ENCODE peak calls at places on chromosomes 7 and 10, in five cellular contexts. One of them, this sample, is unnamed.

GRCh38 chr7:132009778-132010177 is 453.4 kb upstream of the PODXL start:
- DNase-seq in A549: no peak
- DNase-seq in GM23338: no peak
- DNase-seq in K562: no peak
- DNase-seq in GM12878: no peak
- DNase-seq in this sample: no peak

GRCh38 chr10:59499460-59499859 is 137.1 kb upstream of the FAM13C start:
- DNase-seq in A549: no peak
- DNase-seq in GM23338: peak; percentile 18
- DNase-seq in K562: no peak
- DNase-seq in GM12878: no peak
- DNase-seq in this sample: no peak

GRCh38 chr10:96820730-96821129 is 11.4 kb upstream of the LCOR start:
- DNase-seq in A549: no peak
- DNase-seq in GM23338: no peak
- DNase-seq in K562: no peak
- DNase-seq in GM12878: no peak
- DNase-seq in this sample: no peak

GRCh38 chr7:54932818-54933543 is 85.8 kb upstream of the EGFR start:
- DNase-seq in A549: peak; percentile 69
- DNase-seq in GM23338: peak; percentile 81
- DNase-seq in K562: no peak
- DNase-seq in GM12878: no peak
- DNase-seq in this sample: peak; percentile 17

GRCh38 chr10:99328579-99329237 is 448 bp upstream of the CNNM1 start:
- DNase-seq in A549: peak; percentile 62
- DNase-seq in GM23338: peak; percentile 40
- DNase-seq in K562: no peak
- DNase-seq in GM12878: no peak
- DNase-seq in this sample: no peak

GRCh38 chr7:32958046-32959025 is 1.1 kb downstream of the FKBP9 start:
- DNase-seq in A549: no peak
- DNase-seq in GM23338: peak; percentile 46
- DNase-seq in K562: no peak
- DNase-seq in GM12878: no peak
- DNase-seq in this sample: peak; percentile 8

GRCh38 chr10:52004342-52004949 is 305.1 kb upstream of the CSTF2T start:
- DNase-seq in A549: peak; percentile 38
- DNase-seq in GM23338: peak; percentile 74
- DNase-seq in K562: peak; percentile 13
- DNase-seq in GM12878: no peak
- DNase-seq in this sample: peak; percentile 5

GRCh38 chr10:89332718-89333281 is 5.0 kb downstream of the IFIT3 start:
- DNase-seq in A549: no peak
- DNase-seq in GM23338: no peak
- DNase-seq in K562: no peak
- DNase-seq in GM12878: peak; percentile 69
- DNase-seq in this sample: no peak

GRCh38 chr10:59382831-59383295 is 20.5 kb upstream of the FAM13C start:
- DNase-seq in A549: no peak
- DNase-seq in GM23338: no peak
- DNase-seq in K562: no peak
- DNase-seq in GM12878: no peak
- DNase-seq in this sample: no peak

GRCh38 chr7:38929460-38930171 is 20.6 kb upstream of the VPS41 start:
- DNase-seq in A549: no peak
- DNase-seq in GM23338: no peak
- DNase-seq in K562: peak; percentile 33
- DNase-seq in GM12878: no peak
- DNase-seq in this sample: no peak

GRCh38 chr7:34357068-34357467 is 300.9 kb upstream of the NPSR1 start:
- DNase-seq in A549: no peak
- DNase-seq in GM23338: peak; percentile 37
- DNase-seq in K562: no peak
- DNase-seq in GM12878: no peak
- DNase-seq in this sample: no peak

GRCh38 chr7:151133986-151134742 is 33.3 kb downstream of the GBX1 start:
- DNase-seq in A549: no peak
- DNase-seq in GM23338: no peak
- DNase-seq in K562: no peak
- DNase-seq in GM12878: no peak
- DNase-seq in this sample: no peak

GRCh38 chr7:98165827-98166667 is 45.2 kb upstream of the BHLHA15 start:
- DNase-seq in A549: peak; percentile 31
- DNase-seq in GM23338: peak; percentile 85
- DNase-seq in K562: peak; percentile 50
- DNase-seq in GM12878: no peak
- DNase-seq in this sample: peak; percentile 33

GRCh38 chr7:27442446-27442845 is 199.8 kb downstream of the EVX1 start:
- DNase-seq in A549: no peak
- DNase-seq in GM23338: no peak
- DNase-seq in K562: no peak
- DNase-seq in GM12878: no peak
- DNase-seq in this sample: no peak

GRCh38 chr10:63614371-63614891 is 93.2 kb downstream of the REEP3 start:
- DNase-seq in A549: no peak
- DNase-seq in GM23338: no peak
- DNase-seq in K562: no peak
- DNase-seq in GM12878: no peak
- DNase-seq in this sample: no peak

GRCh38 chr7:80182630-80183276 is 48.1 kb downstream of the GNAI1 start:
- DNase-seq in A549: no peak
- DNase-seq in GM23338: peak; percentile 80
- DNase-seq in K562: no peak
- DNase-seq in GM12878: no peak
- DNase-seq in this sample: no peak

GRCh38 chr10:62373995-62374861 is at the start of gene ZNF365:
- DNase-seq in A549: peak; percentile 37
- DNase-seq in GM23338: peak; percentile 78
- DNase-seq in K562: no peak
- DNase-seq in GM12878: no peak
- DNase-seq in this sample: no peak

GRCh38 chr7:98429799-98430198 is 28.9 kb upstream of the BAIAP2L1 start:
- DNase-seq in A549: no peak
- DNase-seq in GM23338: no peak
- DNase-seq in K562: no peak
- DNase-seq in GM12878: no peak
- DNase-seq in this sample: no peak

GRCh38 chr7:25427721-25428120 is 199.4 kb upstream of the NPVF start:
- DNase-seq in A549: no peak
- DNase-seq in GM23338: no peak
- DNase-seq in K562: no peak
- DNase-seq in GM12878: no peak
- DNase-seq in this sample: no peak

GRCh38 chr10:43090188-43090587 is 13.3 kb downstream of the RET start:
- DNase-seq in A549: no peak
- DNase-seq in GM23338: no peak
- DNase-seq in K562: no peak
- DNase-seq in GM12878: no peak
- DNase-seq in this sample: no peak

GRCh38 chr7:82677493-82677892 is 233.9 kb upstream of the CACNA2D1 start:
- DNase-seq in A549: no peak
- DNase-seq in GM23338: no peak
- DNase-seq in K562: no peak
- DNase-seq in GM12878: no peak
- DNase-seq in this sample: no peak

GRCh38 chr10:33134011-33134751 is 176.2 kb upstream of the ITGB1 start:
- DNase-seq in A549: peak; percentile 78
- DNase-seq in GM23338: no peak
- DNase-seq in K562: no peak
- DNase-seq in GM12878: peak; percentile 57
- DNase-seq in this sample: peak; percentile 42

GRCh38 chr10:112471878-112472487 is 25.0 kb downstream of the VTI1A start:
- DNase-seq in A549: peak; percentile 55
- DNase-seq in GM23338: peak; percentile 71
- DNase-seq in K562: peak; percentile 32
- DNase-seq in GM12878: peak; percentile 25
- DNase-seq in this sample: peak; percentile 52

GRCh38 chr7:27066148-27066547 is 29.7 kb downstream of the HOXA1 start:
- DNase-seq in A549: no peak
- DNase-seq in GM23338: no peak
- DNase-seq in K562: no peak
- DNase-seq in GM12878: no peak
- DNase-seq in this sample: no peak

GRCh38 chr10:69731184-69731583 is 70.5 kb upstream of the COL13A1 start:
- DNase-seq in A549: no peak
- DNase-seq in GM23338: no peak
- DNase-seq in K562: no peak
- DNase-seq in GM12878: no peak
- DNase-seq in this sample: no peak

GRCh38 chr10:4825868-4826787 is at the start of gene AKR1E2:
- DNase-seq in A549: peak; percentile 98
- DNase-seq in GM23338: peak; percentile 90
- DNase-seq in K562: peak; percentile 91
- DNase-seq in GM12878: no peak
- DNase-seq in this sample: no peak

GRCh38 chr7:78146546-78146945 is 348.0 kb downstream of the PHTF2 start:
- DNase-seq in A549: no peak
- DNase-seq in GM23338: no peak
- DNase-seq in K562: no peak
- DNase-seq in GM12878: no peak
- DNase-seq in this sample: no peak

GRCh38 chr7:78139335-78139734 is 340.8 kb downstream of the PHTF2 start:
- DNase-seq in A549: no peak
- DNase-seq in GM23338: no peak
- DNase-seq in K562: no peak
- DNase-seq in GM12878: no peak
- DNase-seq in this sample: no peak

GRCh38 chr7:78140109-78140508 is 341.5 kb downstream of the PHTF2 start:
- DNase-seq in A549: no peak
- DNase-seq in GM23338: no peak
- DNase-seq in K562: no peak
- DNase-seq in GM12878: no peak
- DNase-seq in this sample: no peak

GRCh38 chr7:78143661-78144060 is 345.1 kb downstream of the PHTF2 start:
- DNase-seq in A549: no peak
- DNase-seq in GM23338: no peak
- DNase-seq in K562: no peak
- DNase-seq in GM12878: no peak
- DNase-seq in this sample: no peak

GRCh38 chr7:78141533-78142281 is 343.1 kb downstream of the PHTF2 start:
- DNase-seq in A549: no peak
- DNase-seq in GM23338: no peak
- DNase-seq in K562: no peak
- DNase-seq in GM12878: no peak
- DNase-seq in this sample: no peak
- TF ChIP-seq JUNB in A549: no peak
- TF ChIP-seq JUNB in GM23338: no peak
- TF ChIP-seq JUNB in K562: no peak
- TF ChIP-seq JUNB in GM12878: no peak
- TF ChIP-seq JUNB in this sample: no peak

GRCh38 chr7:101941481-101942383 is 124.3 kb downstream of the CUX1 start:
- DNase-seq in A549: peak; percentile 73
- DNase-seq in GM23338: no peak
- DNase-seq in K562: peak; percentile 36
- DNase-seq in GM12878: no peak
- DNase-seq in this sample: no peak
- TF ChIP-seq JUNB in A549: no peak
- TF ChIP-seq JUNB in GM23338: no peak
- TF ChIP-seq JUNB in K562: no peak
- TF ChIP-seq JUNB in GM12878: no peak
- TF ChIP-seq JUNB in this sample: no peak

GRCh38 chr7:100157334-100158228 is 942 bp downstream of the TRAPPC14 start:
- DNase-seq in A549: no peak
- DNase-seq in GM23338: peak; percentile 37
- DNase-seq in K562: peak; percentile 83
- DNase-seq in GM12878: no peak
- DNase-seq in this sample: peak; percentile 85
- TF ChIP-seq JUNB in A549: no peak
- TF ChIP-seq JUNB in GM23338: no peak
- TF ChIP-seq JUNB in K562: no peak
- TF ChIP-seq JUNB in GM12878: no peak
- TF ChIP-seq JUNB in this sample: no peak

GRCh38 chr10:969473-970150 is 18.6 kb upstream of the GTPBP4 start:
- DNase-seq in A549: no peak
- DNase-seq in GM23338: peak; percentile 46
- DNase-seq in K562: no peak
- DNase-seq in GM12878: no peak
- DNase-seq in this sample: peak; percentile 45
- TF ChIP-seq JUNB in A549: no peak
- TF ChIP-seq JUNB in GM23338: peak; percentile 91
- TF ChIP-seq JUNB in K562: no peak
- TF ChIP-seq JUNB in GM12878: peak; percentile 77
- TF ChIP-seq JUNB in this sample: no peak

DNA sequence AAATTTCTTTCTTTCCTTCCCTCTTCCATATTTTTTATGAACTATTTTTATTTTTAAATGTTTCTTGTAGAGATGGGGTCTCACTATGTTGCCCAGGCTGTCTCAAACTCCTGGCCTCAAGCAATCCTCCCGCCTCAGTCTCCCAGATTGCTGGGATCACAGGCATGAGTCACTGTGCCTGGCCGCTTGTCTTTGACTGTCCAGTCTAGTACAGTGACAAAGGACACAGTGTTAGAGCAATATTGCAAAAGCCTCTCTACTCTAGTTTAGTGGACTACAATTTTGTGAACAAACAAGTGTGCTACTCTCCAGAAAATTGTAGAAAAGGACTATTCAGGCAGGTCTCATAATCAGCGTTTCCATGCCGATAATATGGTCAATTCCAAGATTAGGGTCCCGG is 11.0 kb downstream of the CPA4 start:
- DNase-seq in A549: no peak
- DNase-seq in GM23338: no peak
- DNase-seq in K562: no peak
- DNase-seq in GM12878: no peak
- DNase-seq in this sample: peak; percentile 52
- TF ChIP-seq JUNB in A549: no peak
- TF ChIP-seq JUNB in GM23338: no peak
- TF ChIP-seq JUNB in K562: no peak
- TF ChIP-seq JUNB in GM12878: no peak
- TF ChIP-seq JUNB in this sample: no peak

GRCh38 chr10:132880148-132880981 is 62.0 kb downstream of the CFAP46 start:
- DNase-seq in A549: no peak
- DNase-seq in GM23338: no peak
- DNase-seq in K562: no peak
- DNase-seq in GM12878: no peak
- DNase-seq in this sample: no peak
- TF ChIP-seq JUNB in A549: no peak
- TF ChIP-seq JUNB in GM23338: no peak
- TF ChIP-seq JUNB in K562: no peak
- TF ChIP-seq JUNB in GM12878: no peak
- TF ChIP-seq JUNB in this sample: no peak

DNA sequence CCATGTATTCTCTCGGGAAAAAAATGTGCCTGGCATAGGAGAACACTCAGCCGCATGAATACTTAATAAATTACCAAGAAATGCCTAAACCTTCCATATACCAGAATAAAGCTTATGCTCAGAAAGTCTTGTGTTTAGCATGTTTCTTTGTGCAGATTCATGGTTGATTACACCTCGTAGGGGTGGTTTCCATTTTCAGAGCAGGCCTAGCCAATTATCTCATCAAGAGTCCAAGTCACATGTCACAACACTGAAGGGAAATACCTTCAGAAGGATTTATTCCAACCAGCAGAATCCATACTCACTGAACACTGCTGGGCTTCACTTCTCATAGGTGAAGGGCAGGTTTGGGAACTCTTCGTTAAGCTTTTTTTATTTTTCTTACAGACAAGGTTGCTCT is 539.7 kb downstream of the PLXDC2 start:
- DNase-seq in A549: no peak
- DNase-seq in GM23338: no peak
- DNase-seq in K562: no peak
- DNase-seq in GM12878: no peak
- DNase-seq in this sample: no peak
- TF ChIP-seq JUNB in A549: no peak
- TF ChIP-seq JUNB in GM23338: no peak
- TF ChIP-seq JUNB in K562: no peak
- TF ChIP-seq JUNB in GM12878: no peak
- TF ChIP-seq JUNB in this sample: no peak

GRCh38 chr7:117582219-117582704 is 102.4 kb downstream of the CFTR start:
- DNase-seq in A549: peak; percentile 59
- DNase-seq in GM23338: peak; percentile 34
- DNase-seq in K562: no peak
- DNase-seq in GM12878: no peak
- DNase-seq in this sample: no peak
- TF ChIP-seq JUNB in A549: peak; percentile 98
- TF ChIP-seq JUNB in GM23338: no peak
- TF ChIP-seq JUNB in K562: no peak
- TF ChIP-seq JUNB in GM12878: no peak
- TF ChIP-seq JUNB in this sample: no peak

This sample was measured in HepG2.